ENCODE peak calls at places on chromosomes 1 and 21, in seven cellular contexts. W, R, I, T, L, V and O are unnamed samples.

GRCh38 chr21:27314096-27314495 is 347.2 kb upstream of the ADAMTS5 start:
- DNase-seq in W (no peak), R (no peak), I (no peak), T (no peak), L (no peak), V (no peak), O (no peak)

GRCh38 chr1:162235261-162235780 is 141.3 kb downstream of the SPATA46 start:
- DNase-seq in W (no peak), R (no peak), I (no peak), T (no peak), L (no peak), V (peak), O (no peak)

GRCh38 chr1:99886841-99887240 is 36.7 kb downstream of the AGL start:
- DNase-seq in W (no peak), R (no peak), I (no peak), T (no peak), L (no peak), V (no peak), O (no peak)

GRCh38 chr1:239456788-239457187 is 70.4 kb downstream of the CHRM3 start:
- DNase-seq in W (no peak), R (no peak), I (no peak), T (no peak), L (no peak), V (no peak), O (no peak)

GRCh38 chr1:43082701-43083100 is 89.4 kb downstream of the EBNA1BP2 start:
- DNase-seq in W (no peak), R (no peak), I (no peak), T (no peak), L (no peak), V (no peak), O (no peak)

GRCh38 chr1:112905420-112906154 is 50.4 kb downstream of the SLC16A1 start:
- DNase-seq in W (no peak), R (no peak), I (no peak), T (peak), L (no peak), V (no peak), O (no peak)

GRCh38 chr1:98761238-98761637 is 99.7 kb downstream of the SNX7 start:
- DNase-seq in W (no peak), R (no peak), I (no peak), T (no peak), L (no peak), V (peak), O (no peak)

GRCh38 chr1:34808051-34808810 is 15.4 kb downstream of the GJA4 start:
- DNase-seq in W (no peak), R (no peak), I (no peak), T (peak), L (no peak), V (no peak), O (no peak)

GRCh38 chr1:98034505-98034904 is 113.7 kb upstream of the DPYD start:
- DNase-seq in W (no peak), R (no peak), I (no peak), T (no peak), L (no peak), V (no peak), O (no peak)

GRCh38 chr1:41537788-41538351 is 53.4 kb upstream of the EDN2 start:
- DNase-seq in W (no peak), R (no peak), I (no peak), T (no peak), L (no peak), V (no peak), O (no peak)

GRCh38 chr21:46052703-46053651 is 44.9 kb upstream of the COL6A2 start:
- DNase-seq in W (no peak), R (no peak), I (no peak), T (no peak), L (peak), V (no peak), O (no peak)

GRCh38 chr1:203799157-203799556 is 3.7 kb downstream of the ZBED6 start:
- DNase-seq in W (no peak), R (no peak), I (no peak), T (no peak), L (no peak), V (no peak), O (no peak)
- TF ChIP-seq JUND in W (no peak), R (no peak), I (no peak), T (no peak), L (no peak), V (no peak), O (no peak)

GRCh38 chr1:149887456-149888159 is 11.8 kb upstream of the BOLA1 start:
- DNase-seq in W (peak), R (peak), I (peak), T (peak), L (peak), V (peak), O (peak)
- TF ChIP-seq JUND in W (no peak), R (no peak), I (no peak), T (no peak), L (peak), V (no peak), O (peak)

GRCh38 chr1:104794035-104794434 is 1044.3 kb downstream of the AMY1C start:
- DNase-seq in W (no peak), R (no peak), I (no peak), T (no peak), L (no peak), V (no peak), O (no peak)
- TF ChIP-seq JUND in W (no peak), R (no peak), I (no peak), T (no peak), L (no peak), V (no peak), O (no peak)

GRCh38 chr1:77416692-77417450 is 135.1 kb downstream of the AK5 start:
- DNase-seq in W (peak), R (peak), I (no peak), T (no peak), L (peak), V (peak), O (no peak)
- TF ChIP-seq JUND in W (no peak), R (peak), I (no peak), T (no peak), L (no peak), V (no peak), O (no peak)

GRCh38 chr1:92051948-92052347 is 22.2 kb downstream of the EPHX4 start:
- DNase-seq in W (no peak), R (no peak), I (no peak), T (no peak), L (no peak), V (no peak), O (no peak)
- TF ChIP-seq JUND in W (no peak), R (no peak), I (no peak), T (no peak), L (no peak), V (no peak), O (no peak)

DNA sequence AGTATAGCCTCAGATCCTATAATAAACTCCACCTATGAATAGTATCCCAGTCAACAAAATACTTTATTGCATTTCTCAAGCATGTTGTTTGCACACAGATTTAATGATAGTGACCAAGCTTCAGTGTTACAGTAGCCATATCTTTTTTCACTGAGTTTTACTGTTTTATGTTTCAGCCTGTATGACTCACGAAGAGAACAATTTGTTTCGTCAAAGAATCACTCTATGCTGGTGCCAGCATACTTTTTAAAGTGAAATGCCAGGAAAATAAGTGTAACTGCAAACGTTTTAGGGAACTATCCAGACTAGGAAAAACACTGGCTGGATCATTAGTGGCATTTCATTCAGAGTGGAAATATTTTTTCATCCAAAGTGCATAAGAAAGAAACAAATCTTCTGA is 210.8 kb downstream of the COL11A1 start:
- DNase-seq in W (no peak), R (no peak), I (no peak), T (no peak), L (no peak), V (no peak), O (no peak)
- TF ChIP-seq JUND in W (no peak), R (peak), I (no peak), T (no peak), L (no peak), V (no peak), O (no peak)

DNA sequence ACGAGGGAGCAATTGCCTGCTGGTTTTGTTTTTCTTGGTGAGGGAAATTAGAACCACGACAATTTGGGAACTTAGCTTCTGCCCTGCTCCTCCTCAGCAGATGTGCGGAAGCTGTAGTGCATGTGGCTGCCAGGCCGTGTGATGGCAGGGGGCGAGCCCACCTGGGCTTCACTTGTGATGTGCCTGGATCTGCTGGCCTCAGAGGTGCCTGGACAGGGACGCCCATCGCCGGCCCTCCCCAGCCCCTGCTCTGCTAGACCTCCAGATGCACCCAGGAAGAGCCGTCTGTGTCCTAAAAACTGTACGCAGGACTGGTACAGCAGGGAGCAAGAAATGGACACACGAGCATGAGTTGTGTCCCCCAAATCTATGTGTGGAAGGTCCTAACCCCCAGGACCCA is 28.6 kb upstream of the C1orf174 start:
- DNase-seq in W (no peak), R (no peak), I (no peak), T (no peak), L (no peak), V (no peak), O (no peak)
- TF ChIP-seq JUND in W (no peak), R (no peak), I (no peak), T (no peak), L (no peak), V (no peak), O (no peak)

GRCh38 chr21:38297193-38297592 is 40.4 kb downstream of the KCNJ15 start:
- DNase-seq in W (no peak), R (no peak), I (no peak), T (no peak), L (no peak), V (no peak), O (no peak)
- TF ChIP-seq JUND in W (no peak), R (peak), I (no peak), T (no peak), L (no peak), V (no peak), O (no peak)